ENCODE peak calls at places on chromosomes 2 and 18, in six cellular contexts. O, C, L, M, F and T are unnamed samples.

GRCh38 chr2:219022616-219023015 is 18.7 kb downstream of the CFAP65 start:
- DNase-seq in O (peak), C (no peak), L (no peak), M (no peak), F (no peak), T (no peak)

GRCh38 chr2:44290271-44290670 is 15.0 kb downstream of the SLC3A1 start:
- DNase-seq in O (no peak), C (peak), L (peak), M (peak), F (peak), T (no peak)

GRCh38 chr2:200781626-200782025 is 30.1 kb upstream of the BZW1 start:
- DNase-seq in O (no peak), C (no peak), L (no peak), M (no peak), F (no peak), T (no peak)

GRCh38 chr2:159009940-159010339 is 41.5 kb downstream of the TANC1 start:
- DNase-seq in O (no peak), C (peak), L (no peak), M (no peak), F (no peak), T (no peak)

GRCh38 chr2:126748188-126748760 is 92.3 kb downstream of the GYPC start:
- DNase-seq in O (no peak), C (no peak), L (no peak), M (no peak), F (no peak), T (no peak)

GRCh38 chr2:9675369-9676351 is 44.9 kb upstream of the YWHAQ start:
- DNase-seq in O (no peak), C (peak), L (peak), M (peak), F (peak), T (no peak)

GRCh38 chr2:106956879-106957278 is 70.9 kb upstream of the ST6GAL2 start:
- DNase-seq in O (no peak), C (peak), L (peak), M (peak), F (peak), T (peak)

GRCh38 chr2:190197143-190197720 is 122.4 kb downstream of the HIBCH start:
- DNase-seq in O (no peak), C (no peak), L (peak), M (no peak), F (no peak), T (no peak)

GRCh38 chr2:110868971-110869370 is 136.6 kb downstream of the ACOXL start:
- DNase-seq in O (no peak), C (no peak), L (no peak), M (no peak), F (no peak), T (no peak)

GRCh38 chr2:239161711-239162140 is 239.1 kb downstream of the HDAC4 start:
- DNase-seq in O (peak), C (no peak), L (no peak), M (no peak), F (no peak), T (no peak)

GRCh38 chr2:197614532-197614931 is 60.9 kb downstream of the RFTN2 start:
- DNase-seq in O (no peak), C (no peak), L (no peak), M (no peak), F (no peak), T (no peak)

GRCh38 chr18:37669991-37670534 is 104.5 kb upstream of the CELF4 start:
- DNase-seq in O (no peak), C (no peak), L (no peak), M (no peak), F (no peak), T (no peak)

GRCh38 chr2:209468796-209469325 is 45.0 kb downstream of the MAP2 start:
- DNase-seq in O (no peak), C (no peak), L (no peak), M (no peak), F (peak), T (no peak)

GRCh38 chr18:34970106-34970505 is 71.1 kb upstream of the MAPRE2 start:
- DNase-seq in O (no peak), C (peak), L (peak), M (no peak), F (no peak), T (no peak)

GRCh38 chr2:72629062-72629461 is 196.8 kb downstream of the EXOC6B start:
- DNase-seq in O (no peak), C (no peak), L (peak), M (no peak), F (no peak), T (no peak)

GRCh38 chr2:101912545-101912944 is 79.2 kb upstream of the IL1R2 start:
- DNase-seq in O (no peak), C (no peak), L (no peak), M (no peak), F (no peak), T (no peak)

GRCh38 chr18:35604369-35604768 is 22.8 kb downstream of the GALNT1 start:
- DNase-seq in O (no peak), C (no peak), L (no peak), M (no peak), F (no peak), T (no peak)

GRCh38 chr2:42841344-42841743 is 49.0 kb upstream of the HAAO start:
- DNase-seq in O (no peak), C (no peak), L (no peak), M (no peak), F (no peak), T (no peak)

GRCh38 chr2:42843131-42843530 is 50.7 kb upstream of the HAAO start:
- DNase-seq in O (no peak), C (no peak), L (no peak), M (no peak), F (no peak), T (no peak)

GRCh38 chr2:42840141-42840540 is 47.8 kb upstream of the HAAO start:
- DNase-seq in O (no peak), C (peak), L (no peak), M (no peak), F (no peak), T (no peak)

GRCh38 chr2:42842418-42842817 is 50.0 kb upstream of the HAAO start:
- DNase-seq in O (no peak), C (no peak), L (no peak), M (no peak), F (no peak), T (no peak)

GRCh38 chr2:42840760-42841159 is 48.4 kb upstream of the HAAO start:
- DNase-seq in O (no peak), C (no peak), L (no peak), M (no peak), F (no peak), T (no peak)
- TF ChIP-seq CTCF in O (no peak), C (no peak), L (no peak), M (no peak), F (no peak), T (no peak)

DNA sequence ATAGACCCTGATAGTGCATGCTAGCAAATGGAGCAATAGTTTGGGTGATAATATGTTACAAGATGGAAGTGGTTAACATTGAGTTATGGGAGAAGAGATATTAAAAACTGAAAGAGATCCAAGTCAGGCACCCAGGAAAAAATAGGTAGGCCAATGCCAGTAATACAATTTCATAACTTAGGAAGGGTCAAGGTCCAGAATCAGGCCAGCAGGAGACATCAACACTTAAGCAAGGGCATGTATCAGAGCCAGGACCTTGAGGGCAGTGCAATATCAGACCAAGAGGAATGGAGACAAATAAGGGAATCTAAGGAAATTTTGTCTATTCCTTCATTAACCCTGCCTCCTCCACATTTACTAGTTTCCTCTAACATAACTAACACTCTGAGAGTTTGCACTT is 124.1 kb upstream of the NYAP2 start:
- DNase-seq in O (no peak), C (no peak), L (no peak), M (no peak), F (no peak), T (no peak)
- TF ChIP-seq CTCF in O (no peak), C (no peak), L (no peak), M (no peak), F (no peak), T (no peak)

GRCh38 chr2:54254180-54254579 is 1.8 kb downstream of the TSPYL6 start:
- DNase-seq in O (no peak), C (no peak), L (no peak), M (no peak), F (no peak), T (no peak)
- TF ChIP-seq CTCF in O (no peak), C (peak), L (peak), M (peak), F (peak), T (no peak)

GRCh38 chr2:2026252-2026831 is 282.0 kb upstream of the PXDN start:
- DNase-seq in O (no peak), C (no peak), L (no peak), M (peak), F (no peak), T (no peak)
- TF ChIP-seq CTCF in O (no peak), C (no peak), L (no peak), M (no peak), F (no peak), T (no peak)

GRCh38 chr2:75055307-75055819 is 96.9 kb downstream of the POLE4 start:
- DNase-seq in O (no peak), C (no peak), L (no peak), M (no peak), F (no peak), T (no peak)
- TF ChIP-seq CTCF in O (no peak), C (no peak), L (no peak), M (no peak), F (no peak), T (no peak)

GRCh38 chr2:192469612-192470011 is 274.9 kb upstream of the TMEFF2 start:
- DNase-seq in O (no peak), C (no peak), L (no peak), M (no peak), F (no peak), T (no peak)

GRCh38 chr2:192467953-192468660 is 273.4 kb upstream of the TMEFF2 start:
- DNase-seq in O (no peak), C (no peak), L (no peak), M (no peak), F (no peak), T (no peak)

GRCh38 chr2:192473331-192473730 is 278.6 kb upstream of the TMEFF2 start:
- DNase-seq in O (no peak), C (no peak), L (no peak), M (no peak), F (no peak), T (no peak)
- TF ChIP-seq CTCF in O (no peak), C (no peak), L (no peak), M (no peak), F (no peak), T (no peak)

GRCh38 chr2:230990131-230990898 is 5.6 kb upstream of the SPATA3 start:
- DNase-seq in O (no peak), C (no peak), L (no peak), M (no peak), F (no peak), T (no peak)
- TF ChIP-seq CTCF in O (no peak), C (no peak), L (no peak), M (no peak), F (no peak), T (no peak)

GRCh38 chr2:145260674-145261073 is 740.8 kb upstream of the ZEB2 start:
- DNase-seq in O (no peak), C (no peak), L (no peak), M (no peak), F (no peak), T (no peak)

GRCh38 chr2:145257931-145258330 is 738.0 kb upstream of the ZEB2 start:
- DNase-seq in O (no peak), C (no peak), L (no peak), M (no peak), F (no peak), T (no peak)

GRCh38 chr2:145254291-145254690 is 734.4 kb upstream of the ZEB2 start:
- DNase-seq in O (no peak), C (no peak), L (no peak), M (no peak), F (no peak), T (no peak)

GRCh38 chr2:145253492-145253891 is 733.6 kb upstream of the ZEB2 start:
- DNase-seq in O (no peak), C (no peak), L (no peak), M (no peak), F (no peak), T (no peak)

GRCh38 chr2:145258903-145259579 is 739.1 kb upstream of the ZEB2 start:
- DNase-seq in O (no peak), C (no peak), L (no peak), M (peak), F (no peak), T (no peak)
- TF ChIP-seq CTCF in O (no peak), C (no peak), L (no peak), M (no peak), F (no peak), T (no peak)